ENCODE peak calls at places on chromosomes 1 and 21, in six cellular contexts. One of them, this sample, is unnamed.

GRCh38 chr21:38306407-38306806 is 49.6 kb downstream of the KCNJ15 start:
- DNase-seq in HEK293T: no peak
- DNase-seq in AML-193: no peak
- DNase-seq in stomach: no peak
- DNase-seq in coronary artery: no peak
- DNase-seq in astrocyte of the spinal cord: peak; percentile 89
- DNase-seq in this sample: peak; percentile 13

GRCh38 chr1:178867670-178868069 is 3.2 kb downstream of the ANGPTL1 start:
- DNase-seq in HEK293T: no peak
- DNase-seq in AML-193: no peak
- DNase-seq in stomach: no peak
- DNase-seq in coronary artery: no peak
- DNase-seq in astrocyte of the spinal cord: peak; percentile 43
- DNase-seq in this sample: peak; percentile 9

GRCh38 chr1:192609110-192610079 is 26.6 kb upstream of the RGS13 start:
- DNase-seq in HEK293T: no peak
- DNase-seq in AML-193: peak; percentile 82
- DNase-seq in stomach: peak; percentile 60
- DNase-seq in coronary artery: peak; percentile 73
- DNase-seq in astrocyte of the spinal cord: no peak
- DNase-seq in this sample: peak; percentile 96

GRCh38 chr1:20322825-20323612 is 32.3 kb downstream of the VWA5B1 start:
- DNase-seq in HEK293T: no peak
- DNase-seq in AML-193: no peak
- DNase-seq in stomach: no peak
- DNase-seq in coronary artery: no peak
- DNase-seq in astrocyte of the spinal cord: peak; percentile 48
- DNase-seq in this sample: peak; percentile 72

GRCh38 chr1:247906504-247907047 is 11.2 kb downstream of the OR2W3 start:
- DNase-seq in HEK293T: no peak
- DNase-seq in AML-193: peak; percentile 17
- DNase-seq in stomach: no peak
- DNase-seq in coronary artery: no peak
- DNase-seq in astrocyte of the spinal cord: peak; percentile 69
- DNase-seq in this sample: peak; percentile 37

GRCh38 chr1:212609701-212610574 is 1.4 kb downstream of the ATF3 start:
- DNase-seq in HEK293T: no peak
- DNase-seq in AML-193: no peak
- DNase-seq in stomach: no peak
- DNase-seq in coronary artery: no peak
- DNase-seq in astrocyte of the spinal cord: no peak
- DNase-seq in this sample: no peak

GRCh38 chr1:90045853-90046563 is 51.1 kb downstream of the ZNF326 start:
- DNase-seq in HEK293T: peak; percentile 43
- DNase-seq in AML-193: peak; percentile 26
- DNase-seq in stomach: no peak
- DNase-seq in coronary artery: no peak
- DNase-seq in astrocyte of the spinal cord: peak; percentile 18
- DNase-seq in this sample: no peak

GRCh38 chr1:214317300-214317699 is 36.3 kb downstream of the SMYD2 start:
- DNase-seq in HEK293T: no peak
- DNase-seq in AML-193: no peak
- DNase-seq in stomach: no peak
- DNase-seq in coronary artery: no peak
- DNase-seq in astrocyte of the spinal cord: no peak
- DNase-seq in this sample: no peak

GRCh38 chr21:45267390-45267760 is 20.3 kb downstream of the POFUT2 start:
- DNase-seq in HEK293T: no peak
- DNase-seq in AML-193: no peak
- DNase-seq in stomach: peak; percentile 5
- DNase-seq in coronary artery: peak; percentile 49
- DNase-seq in astrocyte of the spinal cord: no peak
- DNase-seq in this sample: no peak

GRCh38 chr1:235712812-235713211 is 63.2 kb upstream of the GNG4 start:
- DNase-seq in HEK293T: no peak
- DNase-seq in AML-193: no peak
- DNase-seq in stomach: no peak
- DNase-seq in coronary artery: no peak
- DNase-seq in astrocyte of the spinal cord: no peak
- DNase-seq in this sample: no peak

GRCh38 chr1:24392982-24393645 is 20.5 kb downstream of the STPG1 start:
- DNase-seq in HEK293T: no peak
- DNase-seq in AML-193: no peak
- DNase-seq in stomach: no peak
- DNase-seq in coronary artery: no peak
- DNase-seq in astrocyte of the spinal cord: no peak
- DNase-seq in this sample: peak; percentile 21

GRCh38 chr21:29192999-29193563 is 62.6 kb downstream of the MAP3K7CL start:
- DNase-seq in HEK293T: no peak
- DNase-seq in AML-193: no peak
- DNase-seq in stomach: no peak
- DNase-seq in coronary artery: no peak
- DNase-seq in astrocyte of the spinal cord: no peak
- DNase-seq in this sample: no peak

GRCh38 chr1:180274221-180274620 is 44.2 kb downstream of the LHX4 start:
- DNase-seq in HEK293T: no peak
- DNase-seq in AML-193: no peak
- DNase-seq in stomach: no peak
- DNase-seq in coronary artery: no peak
- DNase-seq in astrocyte of the spinal cord: no peak
- DNase-seq in this sample: no peak

GRCh38 chr1:29912413-29912812 is 676.1 kb downstream of the PTPRU start:
- DNase-seq in HEK293T: no peak
- DNase-seq in AML-193: peak; percentile 1
- DNase-seq in stomach: no peak
- DNase-seq in coronary artery: no peak
- DNase-seq in astrocyte of the spinal cord: peak; percentile 28
- DNase-seq in this sample: peak; percentile 47

GRCh38 chr1:112358061-112358770 is 37.8 kb upstream of the CTTNBP2NL start:
- DNase-seq in HEK293T: no peak
- DNase-seq in AML-193: no peak
- DNase-seq in stomach: no peak
- DNase-seq in coronary artery: no peak
- DNase-seq in astrocyte of the spinal cord: no peak
- DNase-seq in this sample: peak; percentile 59

GRCh38 chr1:26471498-26472329 is 526 bp upstream of the HMGN2 start:
- DNase-seq in HEK293T: peak; percentile 54
- DNase-seq in AML-193: peak; percentile 93
- DNase-seq in stomach: peak; percentile 57
- DNase-seq in coronary artery: peak; percentile 85
- DNase-seq in astrocyte of the spinal cord: peak; percentile 80
- DNase-seq in this sample: peak; percentile 92

GRCh38 chr1:9225411-9225785 is 9.2 kb upstream of the H6PD start:
- DNase-seq in HEK293T: no peak
- DNase-seq in AML-193: no peak
- DNase-seq in stomach: no peak
- DNase-seq in coronary artery: no peak
- DNase-seq in astrocyte of the spinal cord: no peak
- DNase-seq in this sample: no peak

GRCh38 chr1:185016880-185017279 is 28.5 kb upstream of the RNF2 start:
- DNase-seq in HEK293T: no peak
- DNase-seq in AML-193: no peak
- DNase-seq in stomach: no peak
- DNase-seq in coronary artery: no peak
- DNase-seq in astrocyte of the spinal cord: peak; percentile 2
- DNase-seq in this sample: no peak

GRCh38 chr1:2046225-2046917 is 3.8 kb upstream of the PRKCZ start:
- DNase-seq in HEK293T: peak; percentile 68
- DNase-seq in AML-193: no peak
- DNase-seq in stomach: peak; percentile 90
- DNase-seq in coronary artery: no peak
- DNase-seq in astrocyte of the spinal cord: no peak
- DNase-seq in this sample: no peak

GRCh38 chr1:25797939-25798338 is 2.1 kb upstream of the SELENON start:
- DNase-seq in HEK293T: peak; percentile 80
- DNase-seq in AML-193: peak; percentile 31
- DNase-seq in stomach: peak; percentile 63
- DNase-seq in coronary artery: no peak
- DNase-seq in astrocyte of the spinal cord: no peak
- DNase-seq in this sample: peak; percentile 19

GRCh38 chr21:37582613-37583012 is 216.0 kb downstream of the DYRK1A start:
- DNase-seq in HEK293T: peak; percentile 48
- DNase-seq in AML-193: peak; percentile 26
- DNase-seq in stomach: no peak
- DNase-seq in coronary artery: no peak
- DNase-seq in astrocyte of the spinal cord: peak; percentile 73
- DNase-seq in this sample: peak; percentile 48

GRCh38 chr1:205048382-205048781 is 5.4 kb downstream of the CNTN2 start:
- DNase-seq in HEK293T: no peak
- DNase-seq in AML-193: no peak
- DNase-seq in stomach: no peak
- DNase-seq in coronary artery: no peak
- DNase-seq in astrocyte of the spinal cord: no peak
- DNase-seq in this sample: no peak

GRCh38 chr1:221497051-221497450 is 244.8 kb downstream of the DUSP10 start:
- DNase-seq in HEK293T: no peak
- DNase-seq in AML-193: no peak
- DNase-seq in stomach: no peak
- DNase-seq in coronary artery: no peak
- DNase-seq in astrocyte of the spinal cord: no peak
- DNase-seq in this sample: no peak

GRCh38 chr21:45880097-45881068 is 101.2 kb upstream of the COL6A1 start:
- DNase-seq in HEK293T: peak; percentile 86
- DNase-seq in AML-193: peak; percentile 55
- DNase-seq in stomach: peak; percentile 65
- DNase-seq in coronary artery: no peak
- DNase-seq in astrocyte of the spinal cord: peak; percentile 73
- DNase-seq in this sample: peak; percentile 67

GRCh38 chr1:234173968-234174367 is 199.3 kb upstream of the COA6 start:
- DNase-seq in HEK293T: no peak
- DNase-seq in AML-193: no peak
- DNase-seq in stomach: no peak
- DNase-seq in coronary artery: peak; percentile 26
- DNase-seq in astrocyte of the spinal cord: no peak
- DNase-seq in this sample: no peak

GRCh38 chr21:31446206-31446900 is 102.3 kb upstream of the TIAM1 start:
- DNase-seq in HEK293T: no peak
- DNase-seq in AML-193: no peak
- DNase-seq in stomach: no peak
- DNase-seq in coronary artery: no peak
- DNase-seq in astrocyte of the spinal cord: no peak
- DNase-seq in this sample: peak; percentile 63

GRCh38 chr1:21383785-21384401 is 56.0 kb upstream of the NBPF3 start:
- DNase-seq in HEK293T: no peak
- DNase-seq in AML-193: no peak
- DNase-seq in stomach: no peak
- DNase-seq in coronary artery: no peak
- DNase-seq in astrocyte of the spinal cord: no peak
- DNase-seq in this sample: no peak

GRCh38 chr1:3697810-3698209 is 45.5 kb downstream of the TP73 start:
- DNase-seq in HEK293T: no peak
- DNase-seq in AML-193: no peak
- DNase-seq in stomach: no peak
- DNase-seq in coronary artery: no peak
- DNase-seq in astrocyte of the spinal cord: no peak
- DNase-seq in this sample: no peak

GRCh38 chr1:160605205-160605604 is 25.9 kb upstream of the CD84 start:
- DNase-seq in HEK293T: no peak
- DNase-seq in AML-193: no peak
- DNase-seq in stomach: no peak
- DNase-seq in coronary artery: no peak
- DNase-seq in astrocyte of the spinal cord: no peak
- DNase-seq in this sample: no peak

GRCh38 chr1:155307247-155307740 is 1.4 kb upstream of the FDPS start:
- DNase-seq in HEK293T: no peak
- DNase-seq in AML-193: no peak
- DNase-seq in stomach: no peak
- DNase-seq in coronary artery: no peak
- DNase-seq in astrocyte of the spinal cord: peak; percentile 20
- DNase-seq in this sample: peak; percentile 69

GRCh38 chr21:15423676-15424445 is 305.9 kb upstream of the USP25 start:
- DNase-seq in HEK293T: no peak
- DNase-seq in AML-193: no peak
- DNase-seq in stomach: no peak
- DNase-seq in coronary artery: no peak
- DNase-seq in astrocyte of the spinal cord: no peak
- DNase-seq in this sample: no peak

GRCh38 chr1:109497449-109498160 is 3.7 kb downstream of the CYB561D1 start:
- DNase-seq in HEK293T: no peak
- DNase-seq in AML-193: no peak
- DNase-seq in stomach: no peak
- DNase-seq in coronary artery: no peak
- DNase-seq in astrocyte of the spinal cord: no peak
- DNase-seq in this sample: no peak

GRCh38 chr1:164757627-164758026 is 198.6 kb downstream of the PBX1 start:
- DNase-seq in HEK293T: no peak
- DNase-seq in AML-193: no peak
- DNase-seq in stomach: no peak
- DNase-seq in coronary artery: no peak
- DNase-seq in astrocyte of the spinal cord: no peak
- DNase-seq in this sample: no peak

GRCh38 chr1:101190441-101190840 is 46.4 kb upstream of the S1PR1 start:
- DNase-seq in HEK293T: no peak
- DNase-seq in AML-193: no peak
- DNase-seq in stomach: no peak
- DNase-seq in coronary artery: no peak
- DNase-seq in astrocyte of the spinal cord: peak; percentile 25
- DNase-seq in this sample: no peak

GRCh38 chr1:194297999-194298598 is 1111.7 kb upstream of the B3GALT2 start:
- DNase-seq in HEK293T: no peak
- DNase-seq in AML-193: no peak
- DNase-seq in stomach: no peak
- DNase-seq in coronary artery: no peak
- DNase-seq in astrocyte of the spinal cord: no peak
- DNase-seq in this sample: peak; percentile 72

GRCh38 chr1:8032351-8032750 is 6.2 kb upstream of the ERRFI1 start:
- DNase-seq in HEK293T: no peak
- DNase-seq in AML-193: no peak
- DNase-seq in stomach: no peak
- DNase-seq in coronary artery: no peak
- DNase-seq in astrocyte of the spinal cord: peak; percentile 35
- DNase-seq in this sample: no peak

GRCh38 chr1:6580588-6581270 is 935 bp downstream of the ZBTB48 start:
- DNase-seq in HEK293T: peak; percentile 30
- DNase-seq in AML-193: peak; percentile 27
- DNase-seq in stomach: no peak
- DNase-seq in coronary artery: no peak
- DNase-seq in astrocyte of the spinal cord: no peak
- DNase-seq in this sample: peak; percentile 64

GRCh38 chr1:21761052-21761451 is 21.9 kb downstream of the USP48 start:
- DNase-seq in HEK293T: no peak
- DNase-seq in AML-193: peak; percentile 22
- DNase-seq in stomach: no peak
- DNase-seq in coronary artery: no peak
- DNase-seq in astrocyte of the spinal cord: no peak
- DNase-seq in this sample: peak; percentile 68

GRCh38 chr1:111920221-111921024 is 69.0 kb downstream of the KCND3 start:
- DNase-seq in HEK293T: no peak
- DNase-seq in AML-193: no peak
- DNase-seq in stomach: peak; percentile 57
- DNase-seq in coronary artery: peak; percentile 82
- DNase-seq in astrocyte of the spinal cord: peak; percentile 19
- DNase-seq in this sample: peak; percentile 3